ENCODE peak calls at places on chromosomes 12 and 14, in nine cellular contexts. B is caudate nucleus, K is EH, M is left ventricle myocardium superior, P is astrocyte of the spinal cord, Y is ascending aorta, D is Ammon's horn, G is H7, C is T-cell. T is an unnamed sample.

GRCh38 chr12:62691309-62691708 is 224.7 kb downstream of the MON2 start:
- DNase-seq in B (no peak), K (no peak), M (no peak), P (no peak), Y (no peak), D (no peak), G (no peak), C (no peak), T (no peak)

GRCh38 chr12:75859868-75860267 is 171.7 kb downstream of the PHLDA1 start:
- DNase-seq in B (no peak), K (peak; percentile 46), M (no peak), P (no peak), Y (no peak), D (no peak), G (no peak), C (no peak), T (no peak)

GRCh38 chr12:106291342-106291741 is 11.2 kb upstream of the TCP11L2 start:
- DNase-seq in B (no peak), K (no peak), M (no peak), P (no peak), Y (no peak), D (no peak), G (no peak), C (no peak), T (no peak)

GRCh38 chr14:70663707-70664179 is 22.0 kb downstream of the TTC9 start:
- DNase-seq in B (no peak), K (peak; percentile 84), M (no peak), P (no peak), Y (no peak), D (no peak), G (no peak), C (no peak), T (no peak)

GRCh38 chr12:45200497-45201043 is 15.3 kb upstream of the ANO6 start:
- DNase-seq in B (no peak), K (peak; percentile 42), M (no peak), P (no peak), Y (no peak), D (no peak), G (no peak), C (no peak), T (no peak)

GRCh38 chr14:67643671-67644070 is 24.0 kb downstream of the ARG2 start:
- DNase-seq in B (no peak), K (no peak), M (no peak), P (no peak), Y (no peak), D (no peak), G (no peak), C (no peak), T (no peak)

GRCh38 chr14:100165376-100165775 is 5.9 kb upstream of the DEGS2 start:
- DNase-seq in B (no peak), K (no peak), M (no peak), P (no peak), Y (no peak), D (no peak), G (peak; percentile 92), C (no peak), T (no peak)

GRCh38 chr14:71050227-71050823 is 143.1 kb downstream of the PCNX1 start:
- DNase-seq in B (no peak), K (peak; percentile 24), M (no peak), P (peak; percentile 29), Y (no peak), D (no peak), G (no peak), C (no peak), T (no peak)

GRCh38 chr12:68267892-68268396 is 14.5 kb upstream of the IL22 start:
- DNase-seq in B (no peak), K (peak; percentile 81), M (no peak), P (peak; percentile 86), Y (no peak), D (no peak), G (no peak), C (no peak), T (no peak)

GRCh38 chr12:88638956-88639355 is 58.7 kb upstream of the KITLG start:
- DNase-seq in B (no peak), K (peak; percentile 68), M (no peak), P (peak; percentile 11), Y (no peak), D (peak; percentile 8), G (no peak), C (no peak), T (no peak)

GRCh38 chr14:22836301-22837058 is at the start of gene MMP14:
- DNase-seq in B (no peak), K (peak; percentile 96), M (peak; percentile 77), P (peak; percentile 93), Y (peak; percentile 94), D (peak; percentile 59), G (peak; percentile 88), C (no peak), T (no peak)